ENCODE peak calls at places on chromosomes 16 and 17, in four cellular contexts. T is PC-9, E is B cell, H is mucosa of descending colon. F is an unnamed sample.

GRCh38 chr17:48632579-48633265 is 6.6 kb upstream of the HOXB9 start:
- DNase-seq in T (no peak), E (no peak), H (peak), F (peak)

GRCh38 chr17:30000001-30000754 is 58.7 kb downstream of the EFCAB5 start:
- DNase-seq in T (no peak), E (no peak), H (no peak), F (no peak)

GRCh38 chr16:55261301-55261700 is 62.7 kb upstream of the IRX6 start:
- DNase-seq in T (no peak), E (no peak), H (no peak), F (no peak)

GRCh38 chr16:53817812-53818211 is 113.9 kb downstream of the FTO start:
- DNase-seq in T (no peak), E (no peak), H (no peak), F (no peak)

GRCh38 chr17:32253117-32253611 is 12.5 kb upstream of the RHBDL3 start:
- DNase-seq in T (peak), E (peak), H (peak), F (peak)

GRCh38 chr16:51416921-51417320 is 265.9 kb upstream of the SALL1 start:
- DNase-seq in T (no peak), E (no peak), H (no peak), F (no peak)

GRCh38 chr17:41492771-41493170 is 3.1 kb upstream of the KRT36 start:
- DNase-seq in T (no peak), E (no peak), H (no peak), F (peak)

GRCh38 chr16:543301-544164 is 16.0 kb downstream of the CAPN15 start:
- DNase-seq in T (no peak), E (no peak), H (no peak), F (no peak)

GRCh38 chr17:42312285-42313130 is 24.2 kb downstream of the STAT5A start:
- DNase-seq in T (no peak), E (peak), H (peak), F (peak)

GRCh38 chr17:8121531-8122390 is 2.1 kb downstream of the HES7 start:
- DNase-seq in T (peak), E (peak), H (peak), F (peak)

GRCh38 chr17:77370536-77370935 is 229.8 kb downstream of the SEC14L1 start:
- DNase-seq in T (no peak), E (no peak), H (peak), F (no peak)

GRCh38 chr17:17664073-17664470 is 17.2 kb upstream of the RAI1 start:
- DNase-seq in T (no peak), E (no peak), H (no peak), F (no peak)

GRCh38 chr17:70552230-70552981 is 383.1 kb downstream of the KCNJ2 start:
- DNase-seq in T (no peak), E (no peak), H (no peak), F (no peak)

GRCh38 chr17:50550661-50551432 is 3.9 kb downstream of the SPATA20 start:
- DNase-seq in T (peak), E (no peak), H (peak), F (peak)

GRCh38 chr17:82424001-82424862 is 5.8 kb upstream of the OGFOD3 start:
- DNase-seq in T (peak), E (no peak), H (peak), F (peak)

GRCh38 chr17:78450696-78451344 is 72.4 kb downstream of the PGS1 start:
- DNase-seq in T (no peak), E (no peak), H (no peak), F (no peak)

GRCh38 chr16:28843766-28844165 is 2.4 kb downstream of the TUFM start:
- DNase-seq in T (no peak), E (no peak), H (no peak), F (no peak)

GRCh38 chr17:42571435-42572225 is 4.7 kb downstream of the MLX start:
- DNase-seq in T (no peak), E (no peak), H (peak), F (no peak)

GRCh38 chr16:27805828-27806351 is 255.9 kb downstream of the KATNIP start:
- DNase-seq in T (no peak), E (no peak), H (no peak), F (no peak)

GRCh38 chr16:8885674-8886592 is 3.8 kb downstream of the LITAFD start:
- DNase-seq in T (peak), E (no peak), H (peak), F (peak)

GRCh38 chr17:42287305-42288077 is 807 bp upstream of the STAT5A start:
- DNase-seq in T (no peak), E (peak), H (peak), F (peak)

GRCh38 chr16:31354394-31355291 is at the start of gene ITGAX:
- DNase-seq in T (peak), E (peak), H (peak), F (peak)

GRCh38 chr17:75077490-75078096 is 10.2 kb upstream of the SLC16A5 start:
- DNase-seq in T (peak), E (peak), H (no peak), F (peak)

GRCh38 chr17:65518256-65518655 is 43.2 kb downstream of the AXIN2 start:
- DNase-seq in T (no peak), E (no peak), H (no peak), F (no peak)

GRCh38 chr17:29568331-29569244 is at the start of gene TP53I13:
- DNase-seq in T (peak), E (peak), H (peak), F (peak)

GRCh38 chr16:72561-73537 is at the start of gene RHBDF1:
- DNase-seq in T (peak), E (no peak), H (peak), F (peak)

GRCh38 chr16:30934827-30935557 is 11.6 kb downstream of the FBXL19 start:
- DNase-seq in T (peak), E (peak), H (peak), F (no peak)

GRCh38 chr17:74442670-74443515 is 11.0 kb downstream of the GPRC5C start:
- DNase-seq in T (peak), E (peak), H (peak), F (peak)

GRCh38 chr16:64900029-64900428 is 221.8 kb downstream of the CDH11 start:
- DNase-seq in T (no peak), E (no peak), H (no peak), F (no peak)

GRCh38 chr17:30256756-30257506 is 21.4 kb upstream of the SLC6A4 start:
- DNase-seq in T (no peak), E (no peak), H (no peak), F (no peak)

F was measured in left colon.